ENCODE peak calls at places on chromosomes 5 and 9, in nine cellular contexts. One of them, this sample, is unnamed.

GRCh38 chr5:93039888-93040287 is 541.1 kb downstream of the NR2F1-AS1 start:
- DNase-seq in AG04449: no peak
- DNase-seq in endothelial cell: no peak
- DNase-seq in psoas muscle: no peak
- DNase-seq in ELF-1: no peak
- DNase-seq in astrocyte of the cerebellum: no peak
- DNase-seq in HFF-Myc: no peak
- DNase-seq in HT1080: no peak
- DNase-seq in left colon: no peak
- DNase-seq in this sample: no peak

GRCh38 chr5:102922839-102923477 is 167.9 kb downstream of the PAM start:
- DNase-seq in AG04449: no peak
- DNase-seq in endothelial cell: no peak
- DNase-seq in psoas muscle: no peak
- DNase-seq in ELF-1: no peak
- DNase-seq in astrocyte of the cerebellum: no peak
- DNase-seq in HFF-Myc: no peak
- DNase-seq in HT1080: no peak
- DNase-seq in left colon: no peak
- DNase-seq in this sample: no peak

GRCh38 chr9:87703636-87704276 is 22.2 kb upstream of the CTSL start:
- DNase-seq in AG04449: no peak
- DNase-seq in endothelial cell: no peak
- DNase-seq in psoas muscle: no peak
- DNase-seq in ELF-1: no peak
- DNase-seq in astrocyte of the cerebellum: no peak
- DNase-seq in HFF-Myc: no peak
- DNase-seq in HT1080: no peak
- DNase-seq in left colon: no peak
- DNase-seq in this sample: no peak

GRCh38 chr9:101326501-101326900 is 58.3 kb downstream of the BAAT start:
- DNase-seq in AG04449: no peak
- DNase-seq in endothelial cell: no peak
- DNase-seq in psoas muscle: no peak
- DNase-seq in ELF-1: no peak
- DNase-seq in astrocyte of the cerebellum: no peak
- DNase-seq in HFF-Myc: no peak
- DNase-seq in HT1080: no peak
- DNase-seq in left colon: no peak
- DNase-seq in this sample: no peak

GRCh38 chr9:29208670-29209069 is 1635.4 kb upstream of the C9orf72 start:
- DNase-seq in AG04449: no peak
- DNase-seq in endothelial cell: no peak
- DNase-seq in psoas muscle: no peak
- DNase-seq in ELF-1: no peak
- DNase-seq in astrocyte of the cerebellum: no peak
- DNase-seq in HFF-Myc: no peak
- DNase-seq in HT1080: peak
- DNase-seq in left colon: no peak
- DNase-seq in this sample: peak

GRCh38 chr5:37840036-37840909 is at the start of gene GDNF:
- DNase-seq in AG04449: no peak
- DNase-seq in endothelial cell: peak
- DNase-seq in psoas muscle: peak
- DNase-seq in ELF-1: peak
- DNase-seq in astrocyte of the cerebellum: peak
- DNase-seq in HFF-Myc: no peak
- DNase-seq in HT1080: peak
- DNase-seq in left colon: peak
- DNase-seq in this sample: peak

GRCh38 chr5:169716287-169716686 is 79.2 kb downstream of the DOCK2 start:
- DNase-seq in AG04449: peak
- DNase-seq in endothelial cell: no peak
- DNase-seq in psoas muscle: no peak
- DNase-seq in ELF-1: no peak
- DNase-seq in astrocyte of the cerebellum: no peak
- DNase-seq in HFF-Myc: no peak
- DNase-seq in HT1080: peak
- DNase-seq in left colon: no peak
- DNase-seq in this sample: no peak

GRCh38 chr9:6917162-6917561 is 159.4 kb downstream of the KDM4C start:
- DNase-seq in AG04449: no peak
- DNase-seq in endothelial cell: no peak
- DNase-seq in psoas muscle: no peak
- DNase-seq in ELF-1: no peak
- DNase-seq in astrocyte of the cerebellum: no peak
- DNase-seq in HFF-Myc: no peak
- DNase-seq in HT1080: no peak
- DNase-seq in left colon: no peak
- DNase-seq in this sample: no peak

GRCh38 chr5:3197237-3197636 is 398.4 kb upstream of the IRX1 start:
- DNase-seq in AG04449: no peak
- DNase-seq in endothelial cell: no peak
- DNase-seq in psoas muscle: no peak
- DNase-seq in ELF-1: no peak
- DNase-seq in astrocyte of the cerebellum: no peak
- DNase-seq in HFF-Myc: no peak
- DNase-seq in HT1080: no peak
- DNase-seq in left colon: no peak
- DNase-seq in this sample: no peak

GRCh38 chr5:52961238-52961637 is 27.9 kb upstream of the ITGA2 start:
- DNase-seq in AG04449: no peak
- DNase-seq in endothelial cell: no peak
- DNase-seq in psoas muscle: no peak
- DNase-seq in ELF-1: no peak
- DNase-seq in astrocyte of the cerebellum: peak
- DNase-seq in HFF-Myc: no peak
- DNase-seq in HT1080: no peak
- DNase-seq in left colon: no peak
- DNase-seq in this sample: no peak

GRCh38 chr5:56620903-56621680 is 194.3 kb upstream of the MAP3K1 start:
- DNase-seq in AG04449: no peak
- DNase-seq in endothelial cell: no peak
- DNase-seq in psoas muscle: no peak
- DNase-seq in ELF-1: no peak
- DNase-seq in astrocyte of the cerebellum: no peak
- DNase-seq in HFF-Myc: no peak
- DNase-seq in HT1080: no peak
- DNase-seq in left colon: no peak
- DNase-seq in this sample: no peak

GRCh38 chr9:17280350-17281012 is 145.6 kb downstream of the CNTLN start:
- DNase-seq in AG04449: peak
- DNase-seq in endothelial cell: no peak
- DNase-seq in psoas muscle: no peak
- DNase-seq in ELF-1: no peak
- DNase-seq in astrocyte of the cerebellum: no peak
- DNase-seq in HFF-Myc: no peak
- DNase-seq in HT1080: no peak
- DNase-seq in left colon: no peak
- DNase-seq in this sample: no peak

GRCh38 chr9:16653491-16654407 is 216.7 kb downstream of the BNC2 start:
- DNase-seq in AG04449: no peak
- DNase-seq in endothelial cell: no peak
- DNase-seq in psoas muscle: no peak
- DNase-seq in ELF-1: peak
- DNase-seq in astrocyte of the cerebellum: no peak
- DNase-seq in HFF-Myc: no peak
- DNase-seq in HT1080: no peak
- DNase-seq in left colon: peak
- DNase-seq in this sample: no peak

GRCh38 chr9:12719431-12719830 is 26.2 kb downstream of the TYRP1 start:
- DNase-seq in AG04449: no peak
- DNase-seq in endothelial cell: no peak
- DNase-seq in psoas muscle: no peak
- DNase-seq in ELF-1: no peak
- DNase-seq in astrocyte of the cerebellum: no peak
- DNase-seq in HFF-Myc: no peak
- DNase-seq in HT1080: peak
- DNase-seq in left colon: no peak
- DNase-seq in this sample: peak

GRCh38 chr5:1735320-1735970 is 64.2 kb downstream of the MRPL36 start:
- DNase-seq in AG04449: no peak
- DNase-seq in endothelial cell: no peak
- DNase-seq in psoas muscle: no peak
- DNase-seq in ELF-1: no peak
- DNase-seq in astrocyte of the cerebellum: no peak
- DNase-seq in HFF-Myc: no peak
- DNase-seq in HT1080: no peak
- DNase-seq in left colon: no peak
- DNase-seq in this sample: no peak

GRCh38 chr9:14095272-14095671 is 218.7 kb downstream of the NFIB start:
- DNase-seq in AG04449: no peak
- DNase-seq in endothelial cell: no peak
- DNase-seq in psoas muscle: no peak
- DNase-seq in ELF-1: no peak
- DNase-seq in astrocyte of the cerebellum: no peak
- DNase-seq in HFF-Myc: no peak
- DNase-seq in HT1080: no peak
- DNase-seq in left colon: no peak
- DNase-seq in this sample: no peak

GRCh38 chr9:110650991-110651411 is 17.6 kb upstream of the MUSK start:
- DNase-seq in AG04449: peak
- DNase-seq in endothelial cell: no peak
- DNase-seq in psoas muscle: no peak
- DNase-seq in ELF-1: no peak
- DNase-seq in astrocyte of the cerebellum: peak
- DNase-seq in HFF-Myc: peak
- DNase-seq in HT1080: peak
- DNase-seq in left colon: no peak
- DNase-seq in this sample: peak

GRCh38 chr5:172453986-172454354 is 355 bp downstream of the SH3PXD2B start:
- DNase-seq in AG04449: no peak
- DNase-seq in endothelial cell: peak
- DNase-seq in psoas muscle: peak
- DNase-seq in ELF-1: peak
- DNase-seq in astrocyte of the cerebellum: no peak
- DNase-seq in HFF-Myc: no peak
- DNase-seq in HT1080: peak
- DNase-seq in left colon: no peak
- DNase-seq in this sample: peak

GRCh38 chr5:96198673-96199072 is 234.4 kb downstream of the PCSK1 start:
- DNase-seq in AG04449: no peak
- DNase-seq in endothelial cell: no peak
- DNase-seq in psoas muscle: no peak
- DNase-seq in ELF-1: no peak
- DNase-seq in astrocyte of the cerebellum: no peak
- DNase-seq in HFF-Myc: no peak
- DNase-seq in HT1080: no peak
- DNase-seq in left colon: no peak
- DNase-seq in this sample: no peak